ENCODE peak calls at places on chromosomes 5 and 9, in six cellular contexts. One of them, this sample, is unnamed.

GRCh38 chr9:5402217-5402616 is 35.5 kb downstream of the PLGRKT start:
- DNase-seq in trophoblast cell: no peak
- DNase-seq in IMR-90: no peak
- DNase-seq in H1: no peak
- DNase-seq in mesenchymal stem cell: no peak
- DNase-seq in mesendoderm: peak; percentile 53
- DNase-seq in this sample: no peak

GRCh38 chr5:143898914-143899591 is 87.1 kb downstream of the HMHB1 start:
- DNase-seq in trophoblast cell: no peak
- DNase-seq in IMR-90: no peak
- DNase-seq in mesenchymal stem cell: peak; percentile 42
- DNase-seq in H1: no peak
- DNase-seq in mesendoderm: no peak
- DNase-seq in this sample: no peak

GRCh38 chr5:133150909-133151544 is 99.2 kb downstream of the HSPA4 start:
- DNase-seq in mesendoderm: no peak
- DNase-seq in trophoblast cell: no peak
- DNase-seq in H1: no peak
- DNase-seq in mesenchymal stem cell: no peak
- DNase-seq in IMR-90: no peak
- DNase-seq in this sample: no peak

GRCh38 chr9:111483419-111483861 is 743 bp downstream of the ECPAS start:
- DNase-seq in mesenchymal stem cell: no peak
- DNase-seq in IMR-90: no peak
- DNase-seq in H1: no peak
- DNase-seq in trophoblast cell: no peak
- DNase-seq in mesendoderm: no peak
- DNase-seq in this sample: peak; percentile 39

GRCh38 chr5:152388610-152389009 is 16.5 kb downstream of the NMUR2 start:
- DNase-seq in IMR-90: no peak
- DNase-seq in mesenchymal stem cell: no peak
- DNase-seq in mesendoderm: no peak
- DNase-seq in H1: no peak
- DNase-seq in trophoblast cell: no peak
- DNase-seq in this sample: no peak

GRCh38 chr9:135098400-135099105 is 11.1 kb downstream of the OLFM1 start:
- DNase-seq in mesendoderm: peak; percentile 79
- DNase-seq in H1: peak; percentile 84
- DNase-seq in mesenchymal stem cell: no peak
- DNase-seq in trophoblast cell: peak; percentile 50
- DNase-seq in IMR-90: no peak
- DNase-seq in this sample: no peak

GRCh38 chr9:69971643-69972449 is 71.8 kb upstream of the MAMDC2 start:
- DNase-seq in mesenchymal stem cell: peak; percentile 70
- DNase-seq in trophoblast cell: peak; percentile 75
- DNase-seq in IMR-90: peak; percentile 68
- DNase-seq in mesendoderm: peak; percentile 81
- DNase-seq in H1: peak; percentile 85
- DNase-seq in this sample: peak; percentile 51

GRCh38 chr5:59709833-59710232 is 183.7 kb downstream of the PDE4D start:
- DNase-seq in mesendoderm: peak; percentile 71
- DNase-seq in trophoblast cell: no peak
- DNase-seq in H1: no peak
- DNase-seq in IMR-90: peak; percentile 72
- DNase-seq in mesenchymal stem cell: peak; percentile 83
- DNase-seq in this sample: no peak

GRCh38 chr9:105475302-105475701 is 27.5 kb downstream of the FSD1L start:
- DNase-seq in H1: no peak
- DNase-seq in IMR-90: peak; percentile 64
- DNase-seq in trophoblast cell: peak; percentile 29
- DNase-seq in mesendoderm: peak; percentile 65
- DNase-seq in mesenchymal stem cell: peak; percentile 64
- DNase-seq in this sample: no peak

GRCh38 chr5:172450861-172451695 is 3.2 kb downstream of the SH3PXD2B start:
- DNase-seq in mesendoderm: peak; percentile 75
- DNase-seq in IMR-90: no peak
- DNase-seq in mesenchymal stem cell: peak; percentile 57
- DNase-seq in H1: peak; percentile 81
- DNase-seq in trophoblast cell: peak; percentile 73
- DNase-seq in this sample: no peak

GRCh38 chr5:172361566-172362238 is 78.1 kb upstream of the UBTD2 start:
- DNase-seq in trophoblast cell: peak; percentile 99
- DNase-seq in mesendoderm: peak; percentile 66
- DNase-seq in IMR-90: peak; percentile 100
- DNase-seq in H1: no peak
- DNase-seq in mesenchymal stem cell: peak; percentile 95
- DNase-seq in this sample: no peak

GRCh38 chr9:136808781-136809158 is 1.0 kb downstream of the RABL6 start:
- DNase-seq in IMR-90: peak; percentile 35
- DNase-seq in H1: no peak
- DNase-seq in mesendoderm: peak; percentile 36
- DNase-seq in trophoblast cell: peak; percentile 61
- DNase-seq in mesenchymal stem cell: peak; percentile 68
- DNase-seq in this sample: no peak

GRCh38 chr5:67771221-67771620 is 444.3 kb upstream of the PIK3R1 start:
- DNase-seq in mesendoderm: no peak
- DNase-seq in mesenchymal stem cell: no peak
- DNase-seq in IMR-90: no peak
- DNase-seq in H1: no peak
- DNase-seq in trophoblast cell: no peak
- DNase-seq in this sample: no peak

GRCh38 chr9:89756891-89757537 is 152.2 kb downstream of the GADD45G start:
- DNase-seq in H1: no peak
- DNase-seq in trophoblast cell: no peak
- DNase-seq in IMR-90: no peak
- DNase-seq in mesenchymal stem cell: peak; percentile 46
- DNase-seq in mesendoderm: no peak
- DNase-seq in this sample: no peak

GRCh38 chr5:109612278-109612905 is 77.3 kb upstream of the MAN2A1 start:
- DNase-seq in IMR-90: no peak
- DNase-seq in mesendoderm: no peak
- DNase-seq in H1: no peak
- DNase-seq in mesenchymal stem cell: no peak
- DNase-seq in trophoblast cell: no peak
- DNase-seq in this sample: peak; percentile 21

GRCh38 chr5:172533058-172533398 is 78.7 kb upstream of the SH3PXD2B start:
- DNase-seq in H1: peak; percentile 43
- DNase-seq in trophoblast cell: no peak
- DNase-seq in IMR-90: no peak
- DNase-seq in mesendoderm: no peak
- DNase-seq in mesenchymal stem cell: no peak
- DNase-seq in this sample: no peak

GRCh38 chr5:37916525-37916924 is 76.7 kb upstream of the GDNF start:
- DNase-seq in IMR-90: no peak
- DNase-seq in mesenchymal stem cell: no peak
- DNase-seq in trophoblast cell: no peak
- DNase-seq in mesendoderm: no peak
- DNase-seq in H1: no peak
- DNase-seq in this sample: no peak

GRCh38 chr5:90168399-90168798 is 241.2 kb downstream of the CETN3 start:
- DNase-seq in IMR-90: no peak
- DNase-seq in trophoblast cell: no peak
- DNase-seq in H1: no peak
- DNase-seq in mesendoderm: no peak
- DNase-seq in mesenchymal stem cell: no peak
- DNase-seq in this sample: no peak

GRCh38 chr5:44252545-44252944 is 136.7 kb downstream of the FGF10 start:
- DNase-seq in trophoblast cell: no peak
- DNase-seq in IMR-90: no peak
- DNase-seq in mesendoderm: no peak
- DNase-seq in mesenchymal stem cell: no peak
- DNase-seq in H1: no peak
- DNase-seq in this sample: no peak

GRCh38 chr5:127343866-127344265 is 53.3 kb downstream of the MEGF10 start:
- DNase-seq in mesenchymal stem cell: no peak
- DNase-seq in mesendoderm: no peak
- DNase-seq in IMR-90: no peak
- DNase-seq in H1: no peak
- DNase-seq in trophoblast cell: no peak
- DNase-seq in this sample: no peak

GRCh38 chr5:76104027-76104426 is 20.8 kb downstream of the SV2C start:
- DNase-seq in H1: peak; percentile 79
- DNase-seq in IMR-90: peak; percentile 19
- DNase-seq in mesenchymal stem cell: peak; percentile 22
- DNase-seq in mesendoderm: peak; percentile 67
- DNase-seq in trophoblast cell: peak; percentile 64
- DNase-seq in this sample: peak; percentile 66

GRCh38 chr5:132836852-132837251 is 6.4 kb upstream of the SHROOM1 start:
- DNase-seq in H1: no peak
- DNase-seq in IMR-90: no peak
- DNase-seq in mesenchymal stem cell: no peak
- DNase-seq in trophoblast cell: no peak
- DNase-seq in mesendoderm: no peak
- DNase-seq in this sample: no peak

GRCh38 chr5:138914338-138914737 is 39.2 kb upstream of the LRRTM2 start:
- DNase-seq in H1: no peak
- DNase-seq in IMR-90: no peak
- DNase-seq in trophoblast cell: no peak
- DNase-seq in mesenchymal stem cell: no peak
- DNase-seq in mesendoderm: no peak
- DNase-seq in this sample: no peak

GRCh38 chr9:78921341-78921740 is 624.4 kb downstream of the PSAT1 start:
- DNase-seq in mesenchymal stem cell: no peak
- DNase-seq in mesendoderm: no peak
- DNase-seq in H1: no peak
- DNase-seq in trophoblast cell: no peak
- DNase-seq in IMR-90: peak; percentile 43
- DNase-seq in this sample: no peak

GRCh38 chr9:22742401-22742800 is 295.8 kb downstream of the DMRTA1 start:
- DNase-seq in IMR-90: no peak
- DNase-seq in mesenchymal stem cell: no peak
- DNase-seq in mesendoderm: no peak
- DNase-seq in trophoblast cell: no peak
- DNase-seq in H1: no peak
- DNase-seq in this sample: no peak

GRCh38 chr9:13899924-13900323 is 414.0 kb downstream of the NFIB start:
- DNase-seq in mesenchymal stem cell: no peak
- DNase-seq in trophoblast cell: no peak
- DNase-seq in mesendoderm: peak; percentile 11
- DNase-seq in H1: no peak
- DNase-seq in IMR-90: no peak
- DNase-seq in this sample: no peak

GRCh38 chr9:137281345-137282116 is 4.0 kb downstream of the TOR4A start:
- DNase-seq in mesenchymal stem cell: no peak
- DNase-seq in IMR-90: no peak
- DNase-seq in mesendoderm: peak; percentile 79
- DNase-seq in H1: peak; percentile 80
- DNase-seq in trophoblast cell: no peak
- DNase-seq in this sample: peak; percentile 37

DNA sequence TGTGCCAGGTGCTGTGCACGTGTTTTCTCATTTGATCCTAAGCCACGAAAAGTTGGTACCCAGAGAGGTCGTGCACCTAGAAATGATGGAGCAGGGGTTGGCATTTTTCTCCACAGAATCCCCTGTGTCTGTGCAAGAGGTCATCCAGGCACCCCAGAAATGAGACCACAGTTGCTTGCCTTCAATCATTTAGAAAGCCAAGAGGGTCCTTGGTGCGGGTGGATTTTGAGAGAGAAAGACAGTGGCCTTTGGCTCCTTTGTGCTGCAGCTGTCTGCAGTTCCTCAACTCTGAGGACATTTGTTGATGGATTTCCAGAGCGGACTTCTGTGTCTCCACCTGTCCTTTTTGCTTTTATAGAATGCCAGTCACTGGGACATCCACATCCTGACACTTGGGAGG is 33.8 kb upstream of the SPRY4 start:
- DNase-seq in trophoblast cell: no peak
- DNase-seq in mesendoderm: no peak
- DNase-seq in mesenchymal stem cell: no peak
- DNase-seq in IMR-90: no peak
- DNase-seq in H1: no peak
- DNase-seq in this sample: no peak
- H2AK5ac ChIP-seq in trophoblast cell: no peak overlapping the region
- H2AK5ac ChIP-seq in mesendoderm: peak overlapping the region; percentile 90
- H2AK5ac ChIP-seq in mesenchymal stem cell: no peak overlapping the region
- H2AK5ac ChIP-seq in IMR-90: peak overlapping the region; percentile 99
- H2AK5ac ChIP-seq in H1: peak overlapping the region; percentile 91
- H2AK5ac ChIP-seq in this sample: peak overlapping the region; percentile 27

DNA sequence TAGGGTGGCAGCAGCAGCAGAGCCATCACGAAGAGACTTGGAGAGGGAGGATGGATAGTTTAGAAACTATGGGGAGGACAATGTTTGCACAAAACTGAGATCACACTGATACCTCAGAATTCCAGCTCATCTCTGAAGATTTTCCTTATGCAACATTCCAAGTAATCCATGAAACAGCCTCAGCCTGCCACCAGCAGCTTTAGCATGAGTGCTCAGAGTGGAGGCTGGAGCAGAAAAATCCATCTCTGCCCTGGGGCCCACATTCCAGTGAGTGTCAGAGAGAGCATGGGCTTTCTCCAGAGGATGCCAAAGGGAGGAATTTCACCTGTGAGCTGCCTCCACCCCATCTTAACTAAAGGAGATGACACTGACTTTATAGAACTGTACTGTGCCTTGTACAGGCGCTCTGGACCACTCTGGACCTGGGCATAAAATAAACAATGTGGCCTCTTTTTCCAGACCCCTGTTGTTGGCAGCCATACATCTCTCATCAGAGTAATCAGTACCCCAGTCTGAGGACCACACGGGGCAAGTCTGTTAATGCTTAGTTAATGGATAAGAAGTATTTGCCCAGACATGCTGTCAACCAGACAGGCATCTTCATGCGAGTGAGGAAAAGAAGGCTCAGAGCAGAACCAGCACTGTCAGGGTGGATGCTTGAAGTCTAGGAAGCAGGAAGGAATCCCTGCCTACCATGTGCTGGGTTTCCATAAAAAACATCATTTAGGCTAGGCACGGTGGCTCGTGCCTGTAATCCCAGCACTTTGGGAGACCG is 440.9 kb downstream of the ENC1 start:
- DNase-seq in H1: no peak
- DNase-seq in mesendoderm: peak; percentile 76
- DNase-seq in trophoblast cell: peak; percentile 98
- DNase-seq in mesenchymal stem cell: peak; percentile 54
- DNase-seq in IMR-90: peak; percentile 74
- DNase-seq in this sample: no peak
- H3K18ac ChIP-seq in H1: peak overlapping the region; percentile 19
- H3K18ac ChIP-seq in mesendoderm: no peak overlapping the region
- H3K18ac ChIP-seq in trophoblast cell: peak overlapping the region; percentile 62
- H3K18ac ChIP-seq in mesenchymal stem cell: no peak overlapping the region
- H3K18ac ChIP-seq in IMR-90: peak overlapping the region; percentile 13
- H3K18ac ChIP-seq in this sample: peak overlapping the region; percentile 15

DNA sequence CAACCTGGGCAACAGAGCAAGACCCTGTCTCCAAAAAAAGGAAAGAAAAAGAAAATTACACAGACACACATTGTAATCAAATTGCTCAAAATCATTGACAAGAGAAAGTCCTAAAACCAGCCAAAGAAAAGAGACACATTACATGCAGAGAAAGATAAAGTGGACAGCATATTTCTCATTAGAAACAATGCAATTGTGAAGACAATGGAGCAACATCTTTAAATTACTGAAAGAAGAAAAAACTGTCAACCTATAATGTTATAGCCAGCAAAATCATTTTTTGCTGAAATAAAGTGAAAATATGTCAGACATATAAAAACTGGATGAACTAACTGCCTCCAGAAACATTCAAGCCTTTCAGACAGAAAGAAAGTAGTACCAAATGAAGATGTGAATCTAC is 120.6 kb downstream of the TMEM167A start:
- DNase-seq in trophoblast cell: no peak
- DNase-seq in IMR-90: no peak
- DNase-seq in mesendoderm: no peak
- DNase-seq in mesenchymal stem cell: no peak
- DNase-seq in H1: no peak
- DNase-seq in this sample: no peak
- H3K4me3 ChIP-seq in trophoblast cell: no peak overlapping the region
- H3K4me3 ChIP-seq in IMR-90: no peak overlapping the region
- H3K4me3 ChIP-seq in mesendoderm: no peak overlapping the region
- H3K4me3 ChIP-seq in mesenchymal stem cell: no peak overlapping the region
- H3K4me3 ChIP-seq in H1: no peak overlapping the region
- H3K4me3 ChIP-seq in this sample: no peak overlapping the region

GRCh38 chr5:18457255-18457654 is 823.0 kb downstream of the TAF11L14 start:
- DNase-seq in mesendoderm: no peak
- DNase-seq in mesenchymal stem cell: no peak
- DNase-seq in H1: no peak
- DNase-seq in IMR-90: no peak
- DNase-seq in trophoblast cell: no peak
- DNase-seq in this sample: no peak
- H2AK5ac ChIP-seq in mesendoderm: no peak overlapping the region
- H2AK5ac ChIP-seq in mesenchymal stem cell: no peak overlapping the region
- H2AK5ac ChIP-seq in H1: no peak overlapping the region
- H2AK5ac ChIP-seq in IMR-90: no peak overlapping the region
- H2AK5ac ChIP-seq in trophoblast cell: no peak overlapping the region
- H2AK5ac ChIP-seq in this sample: no peak overlapping the region